ENCODE peak calls at places on chromosomes 2 and 18, in ten cellular contexts. One of them, this sample, is unnamed.

GRCh38 chr2:98732430-98733051 is 1.6 kb upstream of the MGAT4A start:
- DNase-seq in AG09319: no peak
- DNase-seq in astrocyte of the cerebellum: no peak
- DNase-seq in GM03348: no peak
- DNase-seq in putamen: no peak
- DNase-seq in AG08396: no peak
- DNase-seq in IMR-90: no peak
- DNase-seq in uterus: no peak
- DNase-seq in activated T-cell treated with anti-CD3 and anti-CD28 coated beads for 24 hours: no peak
- DNase-seq in body of pancreas: no peak
- DNase-seq in this sample: no peak

GRCh38 chr18:12890500-12890899 is 6.5 kb upstream of the PTPN2 start:
- DNase-seq in AG09319: no peak
- DNase-seq in astrocyte of the cerebellum: no peak
- DNase-seq in GM03348: no peak
- DNase-seq in putamen: no peak
- DNase-seq in AG08396: no peak
- DNase-seq in IMR-90: no peak
- DNase-seq in uterus: no peak
- DNase-seq in activated T-cell treated with anti-CD3 and anti-CD28 coated beads for 24 hours: no peak
- DNase-seq in body of pancreas: no peak
- DNase-seq in this sample: no peak

GRCh38 chr2:236858661-236859060 is 227.0 kb upstream of the COPS8 start:
- DNase-seq in AG09319: no peak
- DNase-seq in astrocyte of the cerebellum: no peak
- DNase-seq in GM03348: no peak
- DNase-seq in putamen: no peak
- DNase-seq in AG08396: no peak
- DNase-seq in IMR-90: peak
- DNase-seq in uterus: no peak
- DNase-seq in activated T-cell treated with anti-CD3 and anti-CD28 coated beads for 24 hours: no peak
- DNase-seq in body of pancreas: no peak
- DNase-seq in this sample: no peak

GRCh38 chr2:61378281-61378680 is 92.6 kb downstream of the USP34 start:
- DNase-seq in AG09319: no peak
- DNase-seq in astrocyte of the cerebellum: no peak
- DNase-seq in GM03348: no peak
- DNase-seq in putamen: no peak
- DNase-seq in AG08396: no peak
- DNase-seq in IMR-90: no peak
- DNase-seq in uterus: no peak
- DNase-seq in activated T-cell treated with anti-CD3 and anti-CD28 coated beads for 24 hours: no peak
- DNase-seq in body of pancreas: no peak
- DNase-seq in this sample: no peak

GRCh38 chr18:55115606-55116005 is 156.3 kb upstream of the CCDC68 start:
- DNase-seq in AG09319: no peak
- DNase-seq in astrocyte of the cerebellum: no peak
- DNase-seq in GM03348: no peak
- DNase-seq in putamen: no peak
- DNase-seq in AG08396: no peak
- DNase-seq in IMR-90: peak
- DNase-seq in uterus: no peak
- DNase-seq in activated T-cell treated with anti-CD3 and anti-CD28 coated beads for 24 hours: no peak
- DNase-seq in body of pancreas: no peak
- DNase-seq in this sample: no peak

GRCh38 chr2:19714926-19715325 is 186.9 kb downstream of the TTC32 start:
- DNase-seq in AG09319: no peak
- DNase-seq in astrocyte of the cerebellum: peak
- DNase-seq in GM03348: no peak
- DNase-seq in putamen: no peak
- DNase-seq in AG08396: peak
- DNase-seq in IMR-90: peak
- DNase-seq in uterus: no peak
- DNase-seq in activated T-cell treated with anti-CD3 and anti-CD28 coated beads for 24 hours: no peak
- DNase-seq in body of pancreas: no peak
- DNase-seq in this sample: no peak

GRCh38 chr2:24730481-24730880 is 62.7 kb downstream of the PTRHD1 start:
- DNase-seq in AG09319: no peak
- DNase-seq in astrocyte of the cerebellum: no peak
- DNase-seq in GM03348: no peak
- DNase-seq in putamen: no peak
- DNase-seq in AG08396: no peak
- DNase-seq in IMR-90: peak
- DNase-seq in uterus: no peak
- DNase-seq in activated T-cell treated with anti-CD3 and anti-CD28 coated beads for 24 hours: no peak
- DNase-seq in body of pancreas: no peak
- DNase-seq in this sample: no peak

GRCh38 chr18:79345366-79345765 is 50.4 kb upstream of the NFATC1 start:
- DNase-seq in AG09319: no peak
- DNase-seq in astrocyte of the cerebellum: no peak
- DNase-seq in GM03348: no peak
- DNase-seq in putamen: peak
- DNase-seq in AG08396: no peak
- DNase-seq in IMR-90: no peak
- DNase-seq in uterus: no peak
- DNase-seq in activated T-cell treated with anti-CD3 and anti-CD28 coated beads for 24 hours: no peak
- DNase-seq in body of pancreas: no peak
- DNase-seq in this sample: no peak

GRCh38 chr2:84458436-84459027 is 548 bp downstream of the SUCLG1 start:
- DNase-seq in AG09319: no peak
- DNase-seq in astrocyte of the cerebellum: no peak
- DNase-seq in GM03348: peak
- DNase-seq in putamen: peak
- DNase-seq in AG08396: peak
- DNase-seq in IMR-90: peak
- DNase-seq in uterus: peak
- DNase-seq in activated T-cell treated with anti-CD3 and anti-CD28 coated beads for 24 hours: peak
- DNase-seq in body of pancreas: peak
- DNase-seq in this sample: no peak

GRCh38 chr2:8089596-8089995 is 592.3 kb upstream of the ID2 start:
- DNase-seq in AG09319: no peak
- DNase-seq in astrocyte of the cerebellum: no peak
- DNase-seq in GM03348: no peak
- DNase-seq in putamen: no peak
- DNase-seq in AG08396: no peak
- DNase-seq in IMR-90: peak
- DNase-seq in uterus: no peak
- DNase-seq in activated T-cell treated with anti-CD3 and anti-CD28 coated beads for 24 hours: no peak
- DNase-seq in body of pancreas: no peak
- DNase-seq in this sample: no peak

GRCh38 chr2:31558401-31559295 is 22.1 kb downstream of the SRD5A2 start:
- DNase-seq in AG09319: no peak
- DNase-seq in astrocyte of the cerebellum: no peak
- DNase-seq in GM03348: no peak
- DNase-seq in putamen: no peak
- DNase-seq in AG08396: no peak
- DNase-seq in IMR-90: peak
- DNase-seq in uterus: no peak
- DNase-seq in activated T-cell treated with anti-CD3 and anti-CD28 coated beads for 24 hours: no peak
- DNase-seq in body of pancreas: no peak
- DNase-seq in this sample: no peak

GRCh38 chr18:9854801-9855676 is 30.7 kb upstream of the TXNDC2 start:
- DNase-seq in AG09319: no peak
- DNase-seq in astrocyte of the cerebellum: no peak
- DNase-seq in GM03348: no peak
- DNase-seq in putamen: no peak
- DNase-seq in AG08396: no peak
- DNase-seq in IMR-90: peak
- DNase-seq in uterus: peak
- DNase-seq in activated T-cell treated with anti-CD3 and anti-CD28 coated beads for 24 hours: no peak
- DNase-seq in body of pancreas: peak
- DNase-seq in this sample: no peak

This sample was measured in H54.